ENCODE peak calls at places on chromosomes 11 and 22, in ten cellular contexts. One of them, this sample, is unnamed.

GRCh38 chr11:27467181-27467913 is 5.2 kb downstream of the LGR4 start:
- DNase-seq in lung: no peak
- DNase-seq in adipocyte: no peak
- DNase-seq in heart left ventricle: no peak
- DNase-seq in cardiac muscle cell: no peak
- DNase-seq in body of pancreas: no peak
- DNase-seq in psoas muscle: no peak
- DNase-seq in uterus: no peak
- DNase-seq in neuronal stem cell: no peak
- DNase-seq in PC-9: no peak
- DNase-seq in this sample: no peak

GRCh38 chr11:59145534-59145933 is 2.9 kb downstream of the FAM111A start:
- DNase-seq in lung: no peak
- DNase-seq in adipocyte: peak; percentile 85
- DNase-seq in heart left ventricle: no peak
- DNase-seq in cardiac muscle cell: no peak
- DNase-seq in body of pancreas: no peak
- DNase-seq in psoas muscle: no peak
- DNase-seq in uterus: no peak
- DNase-seq in neuronal stem cell: no peak
- DNase-seq in PC-9: no peak
- DNase-seq in this sample: no peak

GRCh38 chr11:36139767-36140166 is 149.5 kb downstream of the COMMD9 start:
- DNase-seq in lung: no peak
- DNase-seq in adipocyte: no peak
- DNase-seq in heart left ventricle: no peak
- DNase-seq in cardiac muscle cell: no peak
- DNase-seq in body of pancreas: no peak
- DNase-seq in psoas muscle: no peak
- DNase-seq in uterus: no peak
- DNase-seq in neuronal stem cell: no peak
- DNase-seq in PC-9: no peak
- DNase-seq in this sample: no peak

GRCh38 chr22:32245042-32245441 is 10.1 kb downstream of the SLC5A4 start:
- DNase-seq in lung: no peak
- DNase-seq in adipocyte: no peak
- DNase-seq in heart left ventricle: no peak
- DNase-seq in cardiac muscle cell: no peak
- DNase-seq in body of pancreas: no peak
- DNase-seq in psoas muscle: no peak
- DNase-seq in uterus: no peak
- DNase-seq in neuronal stem cell: no peak
- DNase-seq in PC-9: no peak
- DNase-seq in this sample: no peak

GRCh38 chr11:20172721-20173447 is 12.6 kb upstream of the DBX1 start:
- DNase-seq in lung: no peak
- DNase-seq in adipocyte: no peak
- DNase-seq in heart left ventricle: no peak
- DNase-seq in cardiac muscle cell: no peak
- DNase-seq in body of pancreas: no peak
- DNase-seq in psoas muscle: no peak
- DNase-seq in uterus: no peak
- DNase-seq in neuronal stem cell: no peak
- DNase-seq in PC-9: no peak
- DNase-seq in this sample: no peak

GRCh38 chr11:128860571-128861361 is 6.3 kb downstream of the KCNJ1 start:
- DNase-seq in lung: no peak
- DNase-seq in adipocyte: peak; percentile 85
- DNase-seq in heart left ventricle: no peak
- DNase-seq in cardiac muscle cell: no peak
- DNase-seq in body of pancreas: no peak
- DNase-seq in psoas muscle: no peak
- DNase-seq in uterus: no peak
- DNase-seq in neuronal stem cell: no peak
- DNase-seq in PC-9: no peak
- DNase-seq in this sample: no peak

GRCh38 chr11:70573701-70574151 is 175.4 kb downstream of the CTTN start:
- DNase-seq in lung: no peak
- DNase-seq in adipocyte: no peak
- DNase-seq in heart left ventricle: no peak
- DNase-seq in cardiac muscle cell: no peak
- DNase-seq in body of pancreas: no peak
- DNase-seq in psoas muscle: no peak
- DNase-seq in uterus: no peak
- DNase-seq in neuronal stem cell: no peak
- DNase-seq in PC-9: peak; percentile 20
- DNase-seq in this sample: peak; percentile 61

GRCh38 chr11:8652140-8652539 is 30.3 kb downstream of the TRIM66 start:
- DNase-seq in lung: no peak
- DNase-seq in adipocyte: peak; percentile 74
- DNase-seq in heart left ventricle: no peak
- DNase-seq in cardiac muscle cell: no peak
- DNase-seq in body of pancreas: no peak
- DNase-seq in psoas muscle: no peak
- DNase-seq in uterus: peak; percentile 26
- DNase-seq in neuronal stem cell: no peak
- DNase-seq in PC-9: peak; percentile 59
- DNase-seq in this sample: no peak

GRCh38 chr22:39132281-39132680 is 20.2 kb downstream of the CBX7 start:
- DNase-seq in lung: no peak
- DNase-seq in adipocyte: no peak
- DNase-seq in heart left ventricle: no peak
- DNase-seq in cardiac muscle cell: no peak
- DNase-seq in body of pancreas: no peak
- DNase-seq in psoas muscle: no peak
- DNase-seq in uterus: no peak
- DNase-seq in neuronal stem cell: no peak
- DNase-seq in PC-9: no peak
- DNase-seq in this sample: peak; percentile 55

GRCh38 chr11:91406009-91406408 is 818.6 kb upstream of the FAT3 start:
- DNase-seq in lung: no peak
- DNase-seq in adipocyte: no peak
- DNase-seq in heart left ventricle: no peak
- DNase-seq in cardiac muscle cell: peak; percentile 15
- DNase-seq in body of pancreas: no peak
- DNase-seq in psoas muscle: no peak
- DNase-seq in uterus: no peak
- DNase-seq in neuronal stem cell: no peak
- DNase-seq in PC-9: no peak
- DNase-seq in this sample: no peak

GRCh38 chr22:29509815-29510214 is 29.8 kb downstream of the NEFH start:
- DNase-seq in lung: no peak
- DNase-seq in adipocyte: no peak
- DNase-seq in heart left ventricle: no peak
- DNase-seq in cardiac muscle cell: no peak
- DNase-seq in body of pancreas: no peak
- DNase-seq in psoas muscle: no peak
- DNase-seq in uterus: no peak
- DNase-seq in neuronal stem cell: no peak
- DNase-seq in PC-9: no peak
- DNase-seq in this sample: no peak

GRCh38 chr11:26987726-26988125 is 6.2 kb upstream of the FIBIN start:
- DNase-seq in lung: no peak
- DNase-seq in adipocyte: no peak
- DNase-seq in heart left ventricle: no peak
- DNase-seq in cardiac muscle cell: no peak
- DNase-seq in body of pancreas: no peak
- DNase-seq in psoas muscle: no peak
- DNase-seq in uterus: no peak
- DNase-seq in neuronal stem cell: no peak
- DNase-seq in PC-9: no peak
- DNase-seq in this sample: no peak

GRCh38 chr11:67416416-67417335 is 1.2 kb downstream of the CARNS1 start:
- DNase-seq in lung: peak; percentile 58
- DNase-seq in adipocyte: no peak
- DNase-seq in heart left ventricle: no peak
- DNase-seq in cardiac muscle cell: no peak
- DNase-seq in body of pancreas: peak; percentile 52
- DNase-seq in psoas muscle: no peak
- DNase-seq in uterus: no peak
- DNase-seq in neuronal stem cell: no peak
- DNase-seq in PC-9: no peak
- DNase-seq in this sample: no peak

GRCh38 chr22:46007848-46008261 is 30.9 kb upstream of the WNT7B start:
- DNase-seq in lung: peak; percentile 67
- DNase-seq in adipocyte: peak; percentile 90
- DNase-seq in heart left ventricle: peak; percentile 90
- DNase-seq in cardiac muscle cell: no peak
- DNase-seq in body of pancreas: peak; percentile 69
- DNase-seq in psoas muscle: peak; percentile 84
- DNase-seq in uterus: peak; percentile 91
- DNase-seq in neuronal stem cell: no peak
- DNase-seq in PC-9: no peak
- DNase-seq in this sample: peak; percentile 91
- H3K4me3 ChIP-seq in lung: no peak overlapping the region
- H3K4me3 ChIP-seq in adipocyte: peak overlapping the region; percentile 69
- H3K4me3 ChIP-seq in heart left ventricle: peak overlapping the region; percentile 52
- H3K4me3 ChIP-seq in cardiac muscle cell: no peak overlapping the region
- H3K4me3 ChIP-seq in body of pancreas: no peak overlapping the region
- H3K4me3 ChIP-seq in psoas muscle: no peak overlapping the region
- H3K4me3 ChIP-seq in uterus: no peak overlapping the region
- H3K4me3 ChIP-seq in neuronal stem cell: no peak overlapping the region
- H3K4me3 ChIP-seq in PC-9: no peak overlapping the region
- H3K4me3 ChIP-seq in this sample: no peak overlapping the region

GRCh38 chr11:134683860-134684259 is 271.8 kb upstream of the B3GAT1 start:
- DNase-seq in lung: no peak
- DNase-seq in adipocyte: no peak
- DNase-seq in heart left ventricle: no peak
- DNase-seq in cardiac muscle cell: no peak
- DNase-seq in body of pancreas: no peak
- DNase-seq in psoas muscle: no peak
- DNase-seq in uterus: no peak
- DNase-seq in neuronal stem cell: no peak
- DNase-seq in PC-9: no peak
- DNase-seq in this sample: no peak
- H3K9me3 ChIP-seq in lung: peaks cover 2% of the 10 kb centered on the region
- H3K9me3 ChIP-seq in adipocyte: no peaks in the 10 kb centered on the region
- H3K9me3 ChIP-seq in heart left ventricle: no peaks in the 10 kb centered on the region
- H3K9me3 ChIP-seq in cardiac muscle cell: no peaks in the 10 kb centered on the region
- H3K9me3 ChIP-seq in body of pancreas: no peaks in the 10 kb centered on the region
- H3K9me3 ChIP-seq in psoas muscle: no peaks in the 10 kb centered on the region
- H3K9me3 ChIP-seq in uterus: no peaks in the 10 kb centered on the region
- H3K9me3 ChIP-seq in neuronal stem cell: no peaks in the 10 kb centered on the region
- H3K9me3 ChIP-seq in PC-9: no peaks in the 10 kb centered on the region
- H3K9me3 ChIP-seq in this sample: no peaks in the 10 kb centered on the region

GRCh38 chr11:124753624-124754023 is 1.6 kb upstream of the VSIG2 start:
- DNase-seq in lung: no peak
- DNase-seq in adipocyte: no peak
- DNase-seq in heart left ventricle: no peak
- DNase-seq in cardiac muscle cell: no peak
- DNase-seq in body of pancreas: no peak
- DNase-seq in psoas muscle: no peak
- DNase-seq in uterus: no peak
- DNase-seq in neuronal stem cell: no peak
- DNase-seq in PC-9: no peak
- DNase-seq in this sample: no peak

GRCh38 chr11:124751391-124751740 is 689 bp downstream of the VSIG2 start:
- DNase-seq in lung: no peak
- DNase-seq in adipocyte: no peak
- DNase-seq in heart left ventricle: no peak
- DNase-seq in cardiac muscle cell: no peak
- DNase-seq in body of pancreas: no peak
- DNase-seq in psoas muscle: no peak
- DNase-seq in uterus: no peak
- DNase-seq in neuronal stem cell: no peak
- DNase-seq in PC-9: no peak
- DNase-seq in this sample: no peak

GRCh38 chr11:124751741-124752470 is at the start of gene VSIG2:
- DNase-seq in lung: no peak
- DNase-seq in adipocyte: no peak
- DNase-seq in heart left ventricle: no peak
- DNase-seq in cardiac muscle cell: no peak
- DNase-seq in body of pancreas: no peak
- DNase-seq in psoas muscle: no peak
- DNase-seq in uterus: no peak
- DNase-seq in neuronal stem cell: no peak
- DNase-seq in PC-9: no peak
- DNase-seq in this sample: no peak

GRCh38 chr11:124753207-124753606 is 1.2 kb upstream of the VSIG2 start:
- DNase-seq in lung: no peak
- DNase-seq in adipocyte: no peak
- DNase-seq in heart left ventricle: no peak
- DNase-seq in cardiac muscle cell: no peak
- DNase-seq in body of pancreas: no peak
- DNase-seq in psoas muscle: no peak
- DNase-seq in uterus: no peak
- DNase-seq in neuronal stem cell: no peak
- DNase-seq in PC-9: peak; percentile 55
- DNase-seq in this sample: no peak

DNA sequence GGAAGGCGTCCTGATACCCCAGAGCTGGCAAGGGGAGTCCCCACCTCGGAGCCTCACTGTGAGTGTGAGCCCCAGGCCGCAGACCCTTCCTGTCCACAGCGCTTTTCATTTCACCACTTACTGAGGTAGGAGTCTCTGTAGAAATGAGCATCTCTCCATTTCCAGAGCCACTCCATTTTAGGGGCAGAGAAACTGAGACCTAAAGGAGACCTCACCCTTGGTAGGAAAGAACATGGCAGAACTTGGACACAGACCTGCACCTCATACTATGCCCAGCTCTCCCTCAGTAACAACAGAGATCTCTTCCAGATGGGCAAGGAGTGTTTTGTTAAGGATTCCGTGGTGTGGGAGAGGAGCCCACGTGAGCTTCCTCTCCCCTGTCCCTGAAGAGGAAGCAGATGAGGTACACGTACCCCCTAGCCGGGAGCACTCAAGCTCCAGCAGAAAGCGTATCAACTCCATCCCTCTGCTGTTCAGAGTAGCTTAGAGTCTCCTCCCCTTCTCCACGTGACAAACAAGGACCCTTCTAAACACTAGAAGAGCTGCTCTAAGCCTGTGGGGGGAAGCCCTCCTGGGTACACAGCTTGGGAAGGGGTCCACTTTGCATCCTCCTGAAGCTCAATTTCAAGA is 531 bp upstream of the VSIG2 start:
- DNase-seq in lung: no peak
- DNase-seq in adipocyte: no peak
- DNase-seq in heart left ventricle: no peak
- DNase-seq in cardiac muscle cell: no peak
- DNase-seq in body of pancreas: no peak
- DNase-seq in psoas muscle: no peak
- DNase-seq in uterus: no peak
- DNase-seq in neuronal stem cell: no peak
- DNase-seq in PC-9: no peak
- DNase-seq in this sample: no peak
- H3K4me3 ChIP-seq in lung: no peak overlapping the region
- H3K4me3 ChIP-seq in adipocyte: no peak overlapping the region
- H3K4me3 ChIP-seq in heart left ventricle: no peak overlapping the region
- H3K4me3 ChIP-seq in cardiac muscle cell: no peak overlapping the region
- H3K4me3 ChIP-seq in body of pancreas: no peak overlapping the region
- H3K4me3 ChIP-seq in psoas muscle: no peak overlapping the region
- H3K4me3 ChIP-seq in uterus: no peak overlapping the region
- H3K4me3 ChIP-seq in neuronal stem cell: no peak overlapping the region
- H3K4me3 ChIP-seq in PC-9: peak overlapping the region; percentile 62
- H3K4me3 ChIP-seq in this sample: no peak overlapping the region

DNA sequence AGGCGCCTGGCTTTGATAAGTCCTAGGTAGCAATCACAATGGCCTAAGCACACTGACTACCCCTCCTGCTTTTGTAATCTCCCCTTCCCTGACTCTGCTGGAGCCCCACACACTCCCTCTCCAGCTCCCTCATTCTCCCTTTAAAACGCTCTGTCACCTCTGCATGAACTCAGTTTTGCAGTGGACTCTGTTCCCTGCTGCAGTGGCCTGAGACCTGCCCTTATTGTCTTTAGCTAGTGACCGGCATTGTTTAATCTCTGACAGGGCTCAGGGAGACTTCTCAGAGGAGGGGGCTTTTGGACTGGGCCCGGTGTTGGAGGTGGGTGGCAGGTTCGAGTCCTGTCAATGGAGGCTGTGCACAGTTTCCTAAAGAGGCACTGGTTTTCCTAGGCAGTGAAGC is 507.2 kb downstream of the TBC1D22A start:
- DNase-seq in lung: no peak
- DNase-seq in adipocyte: no peak
- DNase-seq in heart left ventricle: no peak
- DNase-seq in cardiac muscle cell: no peak
- DNase-seq in body of pancreas: no peak
- DNase-seq in psoas muscle: no peak
- DNase-seq in uterus: no peak
- DNase-seq in neuronal stem cell: no peak
- DNase-seq in PC-9: no peak
- DNase-seq in this sample: peak; percentile 47
- H3K9me3 ChIP-seq in lung: peaks cover 18% of the 10 kb centered on the region
- H3K9me3 ChIP-seq in adipocyte: peaks cover 9% of the 10 kb centered on the region
- H3K9me3 ChIP-seq in heart left ventricle: no peaks in the 10 kb centered on the region
- H3K9me3 ChIP-seq in cardiac muscle cell: peaks cover 3% of the 10 kb centered on the region
- H3K9me3 ChIP-seq in body of pancreas: no peaks in the 10 kb centered on the region
- H3K9me3 ChIP-seq in psoas muscle: no peaks in the 10 kb centered on the region
- H3K9me3 ChIP-seq in uterus: no peaks in the 10 kb centered on the region
- H3K9me3 ChIP-seq in neuronal stem cell: no peaks in the 10 kb centered on the region
- H3K9me3 ChIP-seq in PC-9: peaks cover 7% of the 10 kb centered on the region
- H3K9me3 ChIP-seq in this sample: peaks cover 3% of the 10 kb centered on the region